ENCODE peak calls at places on chromosomes 5 and 9, in six cellular contexts. I, L, R, T, A and M are unnamed samples.

GRCh38 chr5:10652606-10653005 is 88.7 kb downstream of the ANKRD33B start:
- DNase-seq in I (no peak), L (no peak), R (no peak), T (no peak), A (no peak), M (no peak)

GRCh38 chr9:88173378-88173999 is 35.2 kb upstream of the SPATA31C2 start:
- DNase-seq in I (peak; percentile 68), L (no peak), R (peak; percentile 75), T (no peak), A (peak; percentile 64), M (peak; percentile 69)

GRCh38 chr5:103263054-103263453 is 4.5 kb downstream of the MACIR start:
- DNase-seq in I (no peak), L (no peak), R (no peak), T (no peak), A (no peak), M (no peak)

GRCh38 chr9:117528225-117528624 is 113.4 kb upstream of the ASTN2 start:
- DNase-seq in I (no peak), L (no peak), R (no peak), T (no peak), A (no peak), M (no peak)

GRCh38 chr9:26326473-26327044 is 566.0 kb downstream of the CAAP1 start:
- DNase-seq in I (peak; percentile 63), L (peak; percentile 20), R (peak; percentile 42), T (peak; percentile 76), A (peak; percentile 10), M (peak; percentile 81)

GRCh38 chr5:105508519-105508918 is 1945.9 kb upstream of the NUDT12 start:
- DNase-seq in I (no peak), L (no peak), R (no peak), T (no peak), A (no peak), M (peak; percentile 2)

GRCh38 chr5:169848271-169848670 is 132.0 kb downstream of the INSYN2B start:
- DNase-seq in I (no peak), L (no peak), R (no peak), T (no peak), A (no peak), M (no peak)

GRCh38 chr9:86022687-86023266 is 76.6 kb downstream of the GOLM1 start:
- DNase-seq in I (no peak), L (no peak), R (no peak), T (no peak), A (peak; percentile 64), M (no peak)

GRCh38 chr9:137619240-137620090 is 660 bp downstream of the EHMT1 start:
- DNase-seq in I (no peak), L (no peak), R (peak; percentile 53), T (peak; percentile 32), A (peak; percentile 39), M (peak; percentile 35)

GRCh38 chr9:5949103-5949699 is 58.5 kb downstream of the MLANA start:
- DNase-seq in I (peak; percentile 28), L (no peak), R (peak; percentile 44), T (no peak), A (peak; percentile 26), M (peak; percentile 12)

GRCh38 chr9:121637441-121638222 is 13.8 kb upstream of the DAB2IP start:
- DNase-seq in I (peak; percentile 44), L (no peak), R (no peak), T (peak; percentile 77), A (no peak), M (peak; percentile 38)

GRCh38 chr5:173940269-173940668 is 48.7 kb upstream of the C5orf47 start:
- DNase-seq in I (no peak), L (no peak), R (no peak), T (no peak), A (no peak), M (no peak)

GRCh38 chr5:3310551-3311340 is 284.9 kb upstream of the IRX1 start:
- DNase-seq in I (peak; percentile 50), L (no peak), R (peak; percentile 58), T (peak; percentile 48), A (no peak), M (peak; percentile 73)

GRCh38 chr5:177098103-177098771 is 11.5 kb downstream of the FGFR4 start:
- DNase-seq in I (no peak), L (no peak), R (no peak), T (peak; percentile 9), A (no peak), M (no peak)

GRCh38 chr9:124469011-124469832 is 19.0 kb downstream of the ADGRD2 start:
- DNase-seq in I (no peak), L (no peak), R (no peak), T (no peak), A (no peak), M (no peak)

GRCh38 chr9:33139421-33140228 is 27.5 kb downstream of the B4GALT1 start:
- DNase-seq in I (peak; percentile 51), L (peak; percentile 81), R (no peak), T (no peak), A (no peak), M (peak; percentile 68)

GRCh38 chr9:124770359-124771020 is 621 bp downstream of the NR6A1 start:
- DNase-seq in I (no peak), L (no peak), R (peak; percentile 55), T (no peak), A (peak; percentile 22), M (no peak)

GRCh38 chr5:73121109-73121443 is 701 bp downstream of the TMEM171 start:
- DNase-seq in I (no peak), L (no peak), R (peak; percentile 53), T (no peak), A (no peak), M (no peak)

GRCh38 chr5:138336952-138337684 is 948 bp upstream of the FAM53C start:
- DNase-seq in I (peak; percentile 56), L (peak; percentile 84), R (peak; percentile 55), T (peak; percentile 92), A (peak; percentile 81), M (peak; percentile 73)

GRCh38 chr5:124602925-124603650 is 143.4 kb downstream of the ZNF608 start:
- DNase-seq in I (peak; percentile 16), L (no peak), R (no peak), T (no peak), A (no peak), M (peak; percentile 17)

GRCh38 chr5:37478086-37478485 is 99.0 kb downstream of the WDR70 start:
- DNase-seq in I (no peak), L (no peak), R (no peak), T (no peak), A (no peak), M (no peak)

GRCh38 chr5:176446884-176447537 is 1.2 kb upstream of the FAF2 start:
- DNase-seq in I (no peak), L (peak; percentile 20), R (no peak), T (no peak), A (no peak), M (no peak)